ENCODE peak calls at places on chromosomes 4 and X, in five cellular contexts. S is OCI-LY7, W is upper lobe of right lung, Q is HFFc6, C is foreskin fibroblast. K is an unnamed sample.

GRCh38 chr4:6372649-6373525 is 99.5 kb downstream of the PPP2R2C start:
- DNase-seq in C (peak), W (no peak), S (peak), Q (peak), K (no peak)

GRCh38 chr4:168900080-168900479 is 110.0 kb downstream of the CBR4 start:
- DNase-seq in Q (no peak), C (no peak), S (no peak), W (no peak), K (no peak)

GRCh38 chrX:130393451-130394074 is 8.1 kb upstream of the GPR119 start:
- DNase-seq in W (no peak), C (peak), S (peak), Q (peak), K (peak)

GRCh38 chrX:154097003-154097596 is 417 bp downstream of the MECP2 start:
- DNase-seq in W (peak), C (peak), Q (peak), S (peak), K (peak)

GRCh38 chr4:184280591-184281071 is 63.0 kb upstream of the ENPP6 start:
- DNase-seq in S (peak), C (no peak), W (no peak), Q (no peak), K (no peak)

GRCh38 chr4:184792950-184793555 is 32.7 kb downstream of the ACSL1 start:
- DNase-seq in C (peak), S (no peak), Q (peak), W (no peak), K (peak)

GRCh38 chrX:2781226-2781571 is 29.4 kb downstream of the XG start:
- DNase-seq in Q (no peak), S (no peak), W (no peak), C (no peak), K (no peak)

GRCh38 chr4:179076865-179077264 is 1634.6 kb upstream of the AGA start:
- DNase-seq in C (no peak), Q (no peak), W (no peak), S (no peak), K (no peak)

GRCh38 chrX:147953976-147954375 is 27.2 kb upstream of the FMR1NB start:
- DNase-seq in Q (no peak), S (no peak), W (no peak), C (no peak), K (no peak)

GRCh38 chr4:100063355-100063754 is 113.3 kb upstream of the H2AZ1 start:
- DNase-seq in Q (no peak), C (no peak), W (no peak), S (peak), K (no peak)

GRCh38 chr4:48031802-48032525 is 15.4 kb downstream of the NIPAL1 start:
- DNase-seq in C (no peak), W (no peak), S (no peak), Q (no peak), K (no peak)

GRCh38 chr4:101960431-101960830 is 169.9 kb downstream of the BANK1 start:
- DNase-seq in C (no peak), Q (no peak), W (no peak), S (no peak), K (no peak)

GRCh38 chr4:89121711-89122387 is 10.5 kb downstream of the TIGD2 start:
- DNase-seq in S (no peak), Q (no peak), C (no peak), W (no peak), K (no peak)

GRCh38 chr4:30837131-30837539 is 117.0 kb downstream of the PCDH7 start:
- DNase-seq in Q (no peak), S (no peak), W (no peak), C (no peak), K (no peak)

GRCh38 chr4:40736910-40737309 is 12.8 kb upstream of the NSUN7 start:
- DNase-seq in Q (peak), C (no peak), W (no peak), S (peak), K (no peak)

DNA sequence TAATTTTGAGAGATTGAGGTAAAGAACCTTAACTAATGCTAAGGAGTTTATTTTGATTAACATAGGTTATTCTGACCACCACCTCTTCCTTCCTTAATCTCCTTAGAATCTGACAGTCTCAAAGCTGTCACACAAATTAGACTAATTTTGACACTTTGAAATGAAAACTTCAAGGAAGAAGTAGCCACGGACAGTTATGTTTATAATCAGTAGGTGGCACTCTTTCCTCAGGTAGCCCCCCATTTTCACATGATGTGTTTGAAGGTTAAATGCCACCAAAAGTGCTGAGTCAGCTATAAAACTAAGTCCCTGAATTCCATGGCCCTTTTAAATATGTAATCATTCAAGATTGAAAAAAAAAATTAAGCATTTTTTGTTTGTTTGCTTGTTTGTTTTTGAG is 22.4 kb downstream of the TMEM33 start:
- DNase-seq in W (no peak), Q (no peak), C (no peak), S (peak), K (no peak)
- TF ChIP-seq CTCF in W (peak), Q (peak), C (no peak), S (peak), K (peak)

GRCh38 chrX:40524423-40524822 is 56.3 kb upstream of the ATP6AP2 start:
- DNase-seq in W (no peak), C (no peak), Q (no peak), S (no peak), K (no peak)
- TF ChIP-seq CTCF in W (no peak), C (peak), Q (no peak), S (peak), K (peak)

GRCh38 chr4:56619160-56619559 is 61.9 kb downstream of the HOPX start:
- DNase-seq in Q (no peak), S (no peak), C (peak), W (no peak), K (no peak)
- TF ChIP-seq CTCF in Q (no peak), S (no peak), C (no peak), W (no peak), K (no peak)

GRCh38 chrX:125436855-125437254 is 117.2 kb downstream of the TEX13C start:
- DNase-seq in W (no peak), C (no peak), Q (no peak), S (peak), K (no peak)
- TF ChIP-seq CTCF in W (peak), C (no peak), Q (peak), S (peak), K (no peak)

DNA sequence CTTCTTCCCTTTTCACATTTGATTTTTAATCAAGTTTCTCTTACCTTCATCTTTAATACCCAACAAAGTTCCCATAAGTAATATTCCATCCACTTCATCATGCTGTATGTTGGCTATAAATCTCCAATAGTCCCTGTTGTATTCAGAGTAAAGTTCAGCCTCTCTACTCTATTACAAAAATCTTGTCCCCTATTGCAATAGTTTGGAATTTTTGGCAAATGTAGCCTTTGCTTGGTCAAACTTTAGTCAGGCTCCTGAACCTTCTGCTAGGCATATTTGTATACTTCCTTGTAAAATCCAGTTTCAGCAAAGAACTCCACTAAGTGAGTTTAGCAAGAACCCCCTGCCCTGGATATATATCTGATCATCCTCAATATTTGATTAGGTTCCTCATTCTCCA is 54.0 kb upstream of the PACRGL start:
- DNase-seq in W (no peak), S (no peak), Q (no peak), C (no peak), K (no peak)
- TF ChIP-seq CTCF in W (no peak), S (no peak), Q (no peak), C (no peak), K (no peak)

GRCh38 chrX:120125444-120125843 is 9.7 kb upstream of the RHOXF1 start:
- DNase-seq in S (no peak), C (no peak), Q (no peak), W (no peak), K (no peak)

GRCh38 chrX:120115438-120115963 is at the start of gene RHOXF1:
- DNase-seq in W (no peak), C (no peak), Q (no peak), S (no peak), K (no peak)

GRCh38 chrX:120120223-120120622 is 4.5 kb upstream of the RHOXF1 start:
- DNase-seq in S (no peak), C (no peak), W (peak), Q (peak), K (no peak)
- TF ChIP-seq CTCF in S (no peak), C (no peak), W (no peak), Q (no peak), K (no peak)

GRCh38 chr4:139564502-139564901 is 8.5 kb upstream of the SETD7 start:
- DNase-seq in C (no peak), Q (no peak), S (peak), W (no peak), K (no peak)
- TF ChIP-seq CTCF in C (no peak), Q (peak), S (peak), W (no peak), K (peak)

GRCh38 chr4:144574004-144574403 is 72.0 kb upstream of the HHIP start:
- DNase-seq in S (no peak), W (no peak), Q (no peak), C (no peak), K (no peak)

GRCh38 chr4:144572660-144573059 is 73.3 kb upstream of the HHIP start:
- DNase-seq in C (no peak), Q (no peak), W (no peak), S (no peak), K (no peak)

GRCh38 chr4:144574509-144574908 is 71.4 kb upstream of the HHIP start:
- DNase-seq in S (no peak), C (no peak), Q (no peak), W (no peak), K (no peak)

GRCh38 chr4:144578681-144579080 is 67.3 kb upstream of the HHIP start:
- DNase-seq in Q (peak), S (no peak), W (no peak), C (peak), K (no peak)

DNA sequence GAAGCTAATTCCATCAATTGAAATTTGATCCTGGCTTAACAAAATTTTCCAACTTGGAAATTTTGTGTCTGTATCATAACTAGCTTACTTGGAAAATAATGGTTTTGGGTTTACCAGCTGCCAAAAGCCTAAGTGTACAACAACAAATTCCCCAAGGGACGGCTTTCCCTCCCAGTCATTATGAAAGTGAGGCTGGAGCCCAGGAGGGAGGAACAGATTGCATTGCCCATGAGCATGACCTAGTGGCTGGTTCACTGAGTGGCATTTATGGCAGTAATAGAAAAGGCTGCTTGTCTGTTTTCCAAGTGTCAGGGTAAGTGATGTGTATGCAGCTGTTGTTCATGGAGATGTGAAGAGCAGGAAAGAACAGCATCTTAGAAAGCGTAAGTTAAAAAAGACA is 70.8 kb upstream of the HHIP start:
- DNase-seq in S (no peak), W (no peak), Q (no peak), C (no peak), K (no peak)
- TF ChIP-seq CTCF in S (no peak), W (no peak), Q (no peak), C (no peak), K (no peak)

K was measured in AG09319.